ENCODE peak calls at places on chromosomes 16 and 17, in ten cellular contexts. L is breast epithelium, B is Peyer's patch, F is NCI-H2029 treated with DMSO at 0.1 percent for 48 hours, Y is smooth muscle cell of the brain vasculature, I is MV-4-11, N is SW 1271, C is Calu3, R is GM20000, X is T-helper 2 cell. H is an unnamed sample.

GRCh38 chr17:77404812-77405581 is 264.2 kb downstream of the SEC14L1 start:
- DNase-seq in L (no peak), C (peak), Y (no peak), B (no peak), F (no peak), N (peak), R (peak), X (peak), I (peak), H (no peak)

GRCh38 chr16:86783626-86784266 is 205.4 kb downstream of the FOXL1 start:
- DNase-seq in B (no peak), F (no peak), X (no peak), Y (no peak), L (peak), I (no peak), C (no peak), R (no peak), N (no peak), H (no peak)

GRCh38 chr17:45867702-45868101 is 23.0 kb downstream of the SPPL2C start:
- DNase-seq in N (no peak), L (no peak), Y (no peak), C (no peak), I (no peak), X (no peak), R (no peak), F (peak), B (no peak), H (no peak)

GRCh38 chr16:78183437-78183836 is 84.0 kb downstream of the WWOX start:
- DNase-seq in L (no peak), C (no peak), X (no peak), B (no peak), Y (no peak), I (no peak), N (no peak), F (no peak), R (no peak), H (no peak)

GRCh38 chr17:81561494-81561885 is 9.3 kb upstream of the FAAP100 start:
- DNase-seq in X (no peak), N (no peak), Y (no peak), F (no peak), I (no peak), L (no peak), R (no peak), B (no peak), C (no peak), H (no peak)

GRCh38 chr17:21463204-21463661 is 87.1 kb downstream of the KCNJ12 start:
- DNase-seq in Y (no peak), N (no peak), X (peak), L (no peak), R (no peak), I (no peak), C (no peak), B (no peak), F (no peak), H (no peak)

GRCh38 chr17:2947996-2948550 is 115.3 kb downstream of the OR1D5 start:
- DNase-seq in N (no peak), B (no peak), X (no peak), Y (no peak), R (no peak), L (no peak), C (no peak), F (no peak), I (no peak), H (no peak)

GRCh38 chr16:77137045-77137444 is 53.9 kb upstream of the MON1B start:
- DNase-seq in N (no peak), C (no peak), I (peak), L (no peak), R (no peak), Y (no peak), B (no peak), F (no peak), X (no peak), H (no peak)

GRCh38 chr16:2852731-2853507 is 5.1 kb downstream of the PRSS22 start:
- DNase-seq in F (no peak), L (no peak), C (no peak), X (no peak), B (peak), Y (no peak), I (no peak), R (no peak), N (no peak), H (no peak)

GRCh38 chr16:81394966-81395655 is 49.5 kb upstream of the CMIP start:
- DNase-seq in F (no peak), B (no peak), I (no peak), L (no peak), Y (no peak), N (no peak), C (no peak), R (no peak), X (no peak), H (no peak)

GRCh38 chr16:3071655-3072054 is 6.2 kb downstream of the IL32 start:
- DNase-seq in C (no peak), R (no peak), I (no peak), F (no peak), L (no peak), Y (no peak), B (no peak), X (peak), N (no peak), H (no peak)

GRCh38 chr17:82647593-82648164 is 565 bp downstream of the WDR45B start:
- DNase-seq in N (no peak), B (peak), C (peak), I (no peak), X (peak), Y (no peak), R (peak), L (peak), F (no peak), H (no peak)

GRCh38 chr17:81714412-81715106 is 2.5 kb downstream of the SLC25A10 start:
- DNase-seq in X (no peak), R (no peak), N (no peak), I (no peak), B (no peak), L (no peak), F (no peak), C (no peak), Y (no peak), H (no peak)

GRCh38 chr17:39700148-39700987 is 504 bp downstream of the ERBB2 start:
- DNase-seq in X (no peak), C (peak), I (no peak), Y (no peak), L (no peak), N (no peak), R (peak), B (peak), F (no peak), H (no peak)

GRCh38 chr17:63997341-63998048 is 656 bp upstream of the PRR29 start:
- DNase-seq in L (no peak), X (no peak), F (no peak), B (no peak), N (no peak), I (no peak), Y (no peak), R (no peak), C (no peak), H (no peak)